ENCODE peak calls at places on chromosome 12, in five cellular contexts. A is tibial nerve; O is astrocyte of the cerebellum; V is stimulated activated CD8-positive, alpha-beta memory T cell treated with anti-CD3 and anti-CD28 coated beads, Interleukin-2, amount 100 ng/mL, for 1 hour; M is upper lobe of left lung. Y is an unnamed sample.

GRCh38 chr12:121791671-121792496 is 1.6 kb downstream of the RHOF start:
- DNase-seq in O (no peak), V (no peak), A (no peak), M (peak; percentile 75), Y (no peak)

GRCh38 chr12:118189761-118190181 is 53.8 kb downstream of the PEBP1 start:
- DNase-seq in M (no peak), A (no peak), V (no peak), O (no peak), Y (no peak)

GRCh38 chr12:106840217-106840616 is 65.7 kb downstream of the RIC8B start:
- DNase-seq in V (no peak), M (no peak), O (peak; percentile 51), A (no peak), Y (peak; percentile 37)

GRCh38 chr12:89825591-89826449 is 117.2 kb upstream of the ATP2B1 start:
- DNase-seq in A (no peak), O (peak; percentile 13), V (no peak), M (no peak), Y (peak; percentile 50)

GRCh38 chr12:54562720-54563356 is 13.4 kb downstream of the PDE1B start:
- DNase-seq in O (no peak), M (no peak), A (no peak), V (no peak), Y (no peak)

GRCh38 chr12:7154901-7155470 is 24.8 kb downstream of the CLSTN3 start:
- DNase-seq in V (no peak), M (no peak), O (no peak), A (no peak), Y (no peak)

GRCh38 chr12:726281-727140 is 25.9 kb upstream of the WNK1 start:
- DNase-seq in A (no peak), O (no peak), M (no peak), V (no peak), Y (no peak)

GRCh38 chr12:82708507-82708906 is 21.8 kb downstream of the TMTC2 start:
- DNase-seq in V (no peak), O (no peak), A (no peak), M (no peak), Y (no peak)

GRCh38 chr12:132629330-132629729 is 10.8 kb downstream of the P2RX2 start:
- DNase-seq in V (no peak), A (no peak), O (no peak), M (no peak), Y (no peak)

GRCh38 chr12:50621435-50622304 is 116.9 kb downstream of the DIP2B start:
- DNase-seq in V (no peak), M (no peak), O (no peak), A (no peak), Y (no peak)

GRCh38 chr12:4395818-4396217 is 16.3 kb upstream of the FGF23 start:
- DNase-seq in O (no peak), V (no peak), M (no peak), A (no peak), Y (no peak)

GRCh38 chr12:22415342-22416309 is 81.1 kb upstream of the ST8SIA1 start:
- DNase-seq in O (peak; percentile 87), A (no peak), M (no peak), V (no peak), Y (no peak)

GRCh38 chr12:78403681-78404080 is 460.9 kb upstream of the SYT1 start:
- DNase-seq in V (no peak), M (no peak), A (no peak), O (peak; percentile 27), Y (no peak)

GRCh38 chr12:132433641-132434395 is 56.1 kb upstream of the FBRSL1 start:
- DNase-seq in V (no peak), O (no peak), A (no peak), M (no peak), Y (no peak)

GRCh38 chr12:51442324-51442723 is 17.7 kb downstream of the SLC4A8 start:
- DNase-seq in M (no peak), A (no peak), O (no peak), V (no peak), Y (no peak)

GRCh38 chr12:95261109-95261508 is 43.5 kb downstream of the VEZT start:
- DNase-seq in O (no peak), V (no peak), M (no peak), A (no peak), Y (no peak)

GRCh38 chr12:79098530-79098929 is 234.0 kb downstream of the SYT1 start:
- DNase-seq in M (no peak), A (no peak), O (no peak), V (no peak), Y (no peak)

GRCh38 chr12:55965941-55966407 is at the start of gene PMEL:
- DNase-seq in A (no peak), O (no peak), V (no peak), M (no peak), Y (peak; percentile 28)

GRCh38 chr12:58372298-58372697 is 430.9 kb downstream of the ATP23 start:
- DNase-seq in O (no peak), V (no peak), M (no peak), A (no peak), Y (no peak)

GRCh38 chr12:57389033-57389432 is 41.8 kb downstream of the R3HDM2 start:
- DNase-seq in O (peak; percentile 35), A (no peak), V (no peak), M (no peak), Y (no peak)

Y was measured in HuH-7.